ENCODE peak calls at places on chromosomes 3 and 15, in seven cellular contexts. One of them, this sample, is unnamed.

GRCh38 chr15:56205061-56205876 is 38.4 kb downstream of the RFX7 start:
- DNase-seq in heart right ventricle: no peak
- DNase-seq in pons: no peak
- DNase-seq in kidney tubule cell: peak
- DNase-seq in RWPE1: peak
- DNase-seq in stimulated activated CD4-positive, alpha-beta T cell treated with anti-CD3 and anti-CD28 coated beads, TNF-alpha, amount 100 ng/mL, for 1 hour: no peak
- DNase-seq in EH: peak
- DNase-seq in this sample: no peak

GRCh38 chr3:16374047-16375019 is 109.3 kb downstream of the OXNAD1 start:
- DNase-seq in heart right ventricle: no peak
- DNase-seq in pons: peak
- DNase-seq in stimulated activated CD4-positive, alpha-beta T cell treated with anti-CD3 and anti-CD28 coated beads, TNF-alpha, amount 100 ng/mL, for 1 hour: no peak
- DNase-seq in RWPE1: no peak
- DNase-seq in kidney tubule cell: peak
- DNase-seq in EH: no peak
- DNase-seq in this sample: peak

GRCh38 chr3:12452361-12453330 is 31.6 kb upstream of the TSEN2 start:
- DNase-seq in kidney tubule cell: no peak
- DNase-seq in stimulated activated CD4-positive, alpha-beta T cell treated with anti-CD3 and anti-CD28 coated beads, TNF-alpha, amount 100 ng/mL, for 1 hour: no peak
- DNase-seq in EH: no peak
- DNase-seq in heart right ventricle: no peak
- DNase-seq in pons: no peak
- DNase-seq in RWPE1: no peak
- DNase-seq in this sample: peak

GRCh38 chr15:54307926-54308325 is 329.7 kb downstream of the UNC13C start:
- DNase-seq in stimulated activated CD4-positive, alpha-beta T cell treated with anti-CD3 and anti-CD28 coated beads, TNF-alpha, amount 100 ng/mL, for 1 hour: no peak
- DNase-seq in kidney tubule cell: no peak
- DNase-seq in RWPE1: no peak
- DNase-seq in heart right ventricle: no peak
- DNase-seq in pons: no peak
- DNase-seq in EH: no peak
- DNase-seq in this sample: no peak

GRCh38 chr3:67647390-67647878 is 7.0 kb downstream of the SUCLG2 start:
- DNase-seq in pons: no peak
- DNase-seq in heart right ventricle: no peak
- DNase-seq in RWPE1: peak
- DNase-seq in EH: peak
- DNase-seq in stimulated activated CD4-positive, alpha-beta T cell treated with anti-CD3 and anti-CD28 coated beads, TNF-alpha, amount 100 ng/mL, for 1 hour: no peak
- DNase-seq in kidney tubule cell: peak
- DNase-seq in this sample: peak

GRCh38 chr3:116199063-116199462 is 246.2 kb downstream of the LSAMP start:
- DNase-seq in pons: no peak
- DNase-seq in heart right ventricle: no peak
- DNase-seq in EH: no peak
- DNase-seq in RWPE1: no peak
- DNase-seq in stimulated activated CD4-positive, alpha-beta T cell treated with anti-CD3 and anti-CD28 coated beads, TNF-alpha, amount 100 ng/mL, for 1 hour: no peak
- DNase-seq in kidney tubule cell: peak
- DNase-seq in this sample: no peak

GRCh38 chr3:123154346-123154985 is 47.3 kb upstream of the SEC22A start:
- DNase-seq in EH: no peak
- DNase-seq in RWPE1: no peak
- DNase-seq in kidney tubule cell: no peak
- DNase-seq in heart right ventricle: no peak
- DNase-seq in stimulated activated CD4-positive, alpha-beta T cell treated with anti-CD3 and anti-CD28 coated beads, TNF-alpha, amount 100 ng/mL, for 1 hour: no peak
- DNase-seq in pons: peak
- DNase-seq in this sample: no peak

GRCh38 chr3:87766736-87767135 is 292.1 kb downstream of the CGGBP1 start:
- DNase-seq in kidney tubule cell: peak
- DNase-seq in stimulated activated CD4-positive, alpha-beta T cell treated with anti-CD3 and anti-CD28 coated beads, TNF-alpha, amount 100 ng/mL, for 1 hour: no peak
- DNase-seq in EH: no peak
- DNase-seq in pons: no peak
- DNase-seq in RWPE1: no peak
- DNase-seq in heart right ventricle: no peak
- DNase-seq in this sample: no peak

GRCh38 chr3:49867871-49868321 is 1.8 kb downstream of the CAMKV start:
- DNase-seq in kidney tubule cell: peak
- DNase-seq in heart right ventricle: no peak
- DNase-seq in RWPE1: no peak
- DNase-seq in EH: peak
- DNase-seq in stimulated activated CD4-positive, alpha-beta T cell treated with anti-CD3 and anti-CD28 coated beads, TNF-alpha, amount 100 ng/mL, for 1 hour: no peak
- DNase-seq in pons: no peak
- DNase-seq in this sample: no peak

GRCh38 chr3:103613738-103614137 is 1178.9 kb downstream of the ZPLD1 start:
- DNase-seq in pons: no peak
- DNase-seq in RWPE1: no peak
- DNase-seq in kidney tubule cell: no peak
- DNase-seq in heart right ventricle: no peak
- DNase-seq in EH: no peak
- DNase-seq in stimulated activated CD4-positive, alpha-beta T cell treated with anti-CD3 and anti-CD28 coated beads, TNF-alpha, amount 100 ng/mL, for 1 hour: no peak
- DNase-seq in this sample: no peak

GRCh38 chr15:49135893-49136292 is 19.5 kb downstream of the COPS2 start:
- DNase-seq in RWPE1: peak
- DNase-seq in heart right ventricle: no peak
- DNase-seq in EH: peak
- DNase-seq in kidney tubule cell: peak
- DNase-seq in stimulated activated CD4-positive, alpha-beta T cell treated with anti-CD3 and anti-CD28 coated beads, TNF-alpha, amount 100 ng/mL, for 1 hour: no peak
- DNase-seq in pons: no peak
- DNase-seq in this sample: no peak

GRCh38 chr3:21220944-21221343 is 530.1 kb downstream of the ZNF385D start:
- DNase-seq in heart right ventricle: no peak
- DNase-seq in EH: no peak
- DNase-seq in kidney tubule cell: no peak
- DNase-seq in RWPE1: no peak
- DNase-seq in stimulated activated CD4-positive, alpha-beta T cell treated with anti-CD3 and anti-CD28 coated beads, TNF-alpha, amount 100 ng/mL, for 1 hour: no peak
- DNase-seq in pons: no peak
- DNase-seq in this sample: no peak

GRCh38 chr3:106215047-106215446 is 346.2 kb upstream of the CBLB start:
- DNase-seq in kidney tubule cell: peak
- DNase-seq in pons: no peak
- DNase-seq in EH: peak
- DNase-seq in stimulated activated CD4-positive, alpha-beta T cell treated with anti-CD3 and anti-CD28 coated beads, TNF-alpha, amount 100 ng/mL, for 1 hour: no peak
- DNase-seq in RWPE1: no peak
- DNase-seq in heart right ventricle: no peak
- DNase-seq in this sample: no peak

GRCh38 chr3:196688349-196688748 is 23.7 kb downstream of the CEP19 start:
- DNase-seq in EH: peak
- DNase-seq in heart right ventricle: peak
- DNase-seq in pons: peak
- DNase-seq in kidney tubule cell: no peak
- DNase-seq in stimulated activated CD4-positive, alpha-beta T cell treated with anti-CD3 and anti-CD28 coated beads, TNF-alpha, amount 100 ng/mL, for 1 hour: no peak
- DNase-seq in RWPE1: peak
- DNase-seq in this sample: peak

GRCh38 chr3:132268956-132269355 is 48.3 kb upstream of the ACP3 start:
- DNase-seq in RWPE1: no peak
- DNase-seq in stimulated activated CD4-positive, alpha-beta T cell treated with anti-CD3 and anti-CD28 coated beads, TNF-alpha, amount 100 ng/mL, for 1 hour: no peak
- DNase-seq in kidney tubule cell: peak
- DNase-seq in pons: no peak
- DNase-seq in heart right ventricle: no peak
- DNase-seq in EH: peak
- DNase-seq in this sample: no peak

GRCh38 chr3:139353920-139354556 is 10.2 kb downstream of the MRPS22 start:
- DNase-seq in pons: peak
- DNase-seq in heart right ventricle: no peak
- DNase-seq in kidney tubule cell: peak
- DNase-seq in RWPE1: peak
- DNase-seq in stimulated activated CD4-positive, alpha-beta T cell treated with anti-CD3 and anti-CD28 coated beads, TNF-alpha, amount 100 ng/mL, for 1 hour: no peak
- DNase-seq in EH: peak
- DNase-seq in this sample: no peak

GRCh38 chr3:47377186-47377585 is 3.6 kb upstream of the PTPN23 start:
- DNase-seq in heart right ventricle: no peak
- DNase-seq in stimulated activated CD4-positive, alpha-beta T cell treated with anti-CD3 and anti-CD28 coated beads, TNF-alpha, amount 100 ng/mL, for 1 hour: no peak
- DNase-seq in RWPE1: no peak
- DNase-seq in kidney tubule cell: no peak
- DNase-seq in pons: no peak
- DNase-seq in EH: no peak
- DNase-seq in this sample: no peak

GRCh38 chr15:42285042-42285441 is 11.8 kb upstream of the TMEM87A start:
- DNase-seq in pons: no peak
- DNase-seq in EH: peak
- DNase-seq in heart right ventricle: no peak
- DNase-seq in stimulated activated CD4-positive, alpha-beta T cell treated with anti-CD3 and anti-CD28 coated beads, TNF-alpha, amount 100 ng/mL, for 1 hour: no peak
- DNase-seq in kidney tubule cell: no peak
- DNase-seq in RWPE1: no peak
- DNase-seq in this sample: no peak

GRCh38 chr3:21672303-21672702 is 78.7 kb downstream of the ZNF385D start:
- DNase-seq in EH: peak
- DNase-seq in pons: no peak
- DNase-seq in heart right ventricle: no peak
- DNase-seq in kidney tubule cell: peak
- DNase-seq in RWPE1: peak
- DNase-seq in stimulated activated CD4-positive, alpha-beta T cell treated with anti-CD3 and anti-CD28 coated beads, TNF-alpha, amount 100 ng/mL, for 1 hour: no peak
- DNase-seq in this sample: no peak

GRCh38 chr15:65532738-65533051 is 2.4 kb downstream of the HACD3 start:
- DNase-seq in EH: peak
- DNase-seq in stimulated activated CD4-positive, alpha-beta T cell treated with anti-CD3 and anti-CD28 coated beads, TNF-alpha, amount 100 ng/mL, for 1 hour: no peak
- DNase-seq in pons: no peak
- DNase-seq in heart right ventricle: no peak
- DNase-seq in kidney tubule cell: peak
- DNase-seq in RWPE1: peak
- DNase-seq in this sample: no peak

GRCh38 chr3:94787734-94788133 is 724.9 kb downstream of the NSUN3 start:
- DNase-seq in kidney tubule cell: no peak
- DNase-seq in RWPE1: no peak
- DNase-seq in heart right ventricle: no peak
- DNase-seq in EH: no peak
- DNase-seq in stimulated activated CD4-positive, alpha-beta T cell treated with anti-CD3 and anti-CD28 coated beads, TNF-alpha, amount 100 ng/mL, for 1 hour: no peak
- DNase-seq in pons: no peak
- DNase-seq in this sample: no peak